ENCODE peak calls at places on chromosomes 11 and 22, in four cellular contexts. One of them, this sample, is unnamed.

GRCh38 chr11:76680517-76681425 is 10.2 kb upstream of the LRRC32 start:
- DNase-seq in HepG2: peak; percentile 60
- DNase-seq in K562: peak; percentile 84
- DNase-seq in A549: peak; percentile 73
- DNase-seq in this sample: no peak

GRCh38 chr11:5364214-5364613 is 12.9 kb downstream of the OR51B6 start:
- DNase-seq in A549: no peak
- DNase-seq in HepG2: no peak
- DNase-seq in K562: no peak
- DNase-seq in this sample: no peak

GRCh38 chr11:74147199-74147929 is 23.4 kb downstream of the C2CD3 start:
- DNase-seq in HepG2: no peak
- DNase-seq in A549: no peak
- DNase-seq in K562: no peak
- DNase-seq in this sample: no peak

GRCh38 chr11:105177658-105178057 is 38.1 kb upstream of the CARD18 start:
- DNase-seq in HepG2: no peak
- DNase-seq in A549: peak; percentile 4
- DNase-seq in K562: no peak
- DNase-seq in this sample: no peak

GRCh38 chr11:65917077-65917433 is 1.8 kb downstream of the C11orf68 start:
- DNase-seq in A549: no peak
- DNase-seq in HepG2: no peak
- DNase-seq in K562: no peak
- DNase-seq in this sample: no peak

GRCh38 chr11:59429924-59430516 is 3.8 kb upstream of the OR5A2 start:
- DNase-seq in K562: peak; percentile 56
- DNase-seq in A549: peak; percentile 50
- DNase-seq in HepG2: peak; percentile 53
- DNase-seq in this sample: peak; percentile 61

GRCh38 chr22:48974443-48975251 is 853.0 kb downstream of the BRD1 start:
- DNase-seq in A549: no peak
- DNase-seq in HepG2: no peak
- DNase-seq in K562: no peak
- DNase-seq in this sample: no peak

GRCh38 chr11:107898270-107898669 is 30.0 kb upstream of the RAB39A start:
- DNase-seq in K562: peak; percentile 32
- DNase-seq in A549: peak; percentile 53
- DNase-seq in HepG2: peak; percentile 20
- DNase-seq in this sample: peak; percentile 24

GRCh38 chr11:96199563-96200025 is 143.4 kb downstream of the MAML2 start:
- DNase-seq in K562: no peak
- DNase-seq in A549: no peak
- DNase-seq in HepG2: no peak
- DNase-seq in this sample: no peak

GRCh38 chr11:100639140-100639539 is 47.9 kb upstream of the ARHGAP42 start:
- DNase-seq in A549: peak; percentile 11
- DNase-seq in HepG2: no peak
- DNase-seq in K562: no peak
- DNase-seq in this sample: no peak

GRCh38 chr11:23573430-23573829 is 713.2 kb upstream of the CCDC179 start:
- DNase-seq in A549: no peak
- DNase-seq in K562: no peak
- DNase-seq in HepG2: no peak
- DNase-seq in this sample: no peak

GRCh38 chr22:46538816-46539163 is 1.4 kb upstream of the CELSR1 start:
- DNase-seq in A549: peak; percentile 26
- DNase-seq in K562: no peak
- DNase-seq in HepG2: no peak
- DNase-seq in this sample: no peak

GRCh38 chr11:123306531-123306930 is 111.5 kb upstream of the CLMP start:
- DNase-seq in HepG2: no peak
- DNase-seq in K562: no peak
- DNase-seq in A549: no peak
- DNase-seq in this sample: no peak

GRCh38 chr11:123110397-123110796 is 48.5 kb upstream of the HSPA8 start:
- DNase-seq in A549: no peak
- DNase-seq in HepG2: no peak
- DNase-seq in K562: no peak
- DNase-seq in this sample: no peak

GRCh38 chr11:115581871-115582639 is 77.8 kb upstream of the CADM1 start:
- DNase-seq in A549: peak; percentile 9
- DNase-seq in HepG2: no peak
- DNase-seq in K562: no peak
- DNase-seq in this sample: no peak

GRCh38 chr11:73192272-73192671 is 25.8 kb upstream of the P2RY2 start:
- DNase-seq in K562: no peak
- DNase-seq in A549: no peak
- DNase-seq in HepG2: no peak
- DNase-seq in this sample: no peak

GRCh38 chr11:3223932-3224729 is 5.5 kb upstream of the MRGPRG start:
- DNase-seq in A549: no peak
- DNase-seq in K562: no peak
- DNase-seq in HepG2: no peak
- DNase-seq in this sample: no peak

GRCh38 chr11:83881428-83881827 is 595.3 kb upstream of the CCDC90B start:
- DNase-seq in HepG2: no peak
- DNase-seq in K562: no peak
- DNase-seq in A549: peak; percentile 11
- DNase-seq in this sample: no peak

GRCh38 chr11:70942593-70942992 is 309.8 kb downstream of the SHANK2 start:
- DNase-seq in HepG2: peak; percentile 10
- DNase-seq in A549: peak; percentile 72
- DNase-seq in K562: peak; percentile 25
- DNase-seq in this sample: no peak

GRCh38 chr11:61912530-61912898 is 4.9 kb downstream of the RAB3IL1 start:
- DNase-seq in A549: no peak
- DNase-seq in K562: no peak
- DNase-seq in HepG2: no peak
- DNase-seq in this sample: no peak

GRCh38 chr11:113805640-113806039 is 26.0 kb downstream of the CLDN25 start:
- DNase-seq in K562: no peak
- DNase-seq in A549: no peak
- DNase-seq in HepG2: no peak
- DNase-seq in this sample: no peak

GRCh38 chr11:13327421-13327820 is 49.8 kb downstream of the BMAL1 start:
- DNase-seq in K562: no peak
- DNase-seq in A549: no peak
- DNase-seq in HepG2: no peak
- DNase-seq in this sample: no peak

GRCh38 chr11:62710001-62710345 is 2.5 kb downstream of the GNG3 start:
- DNase-seq in HepG2: no peak
- DNase-seq in A549: no peak
- DNase-seq in K562: no peak
- DNase-seq in this sample: no peak

GRCh38 chr11:63510360-63511130 is 4.7 kb downstream of the LGALS12 start:
- DNase-seq in K562: peak; percentile 7
- DNase-seq in HepG2: no peak
- DNase-seq in A549: no peak
- DNase-seq in this sample: no peak

GRCh38 chr22:37909756-37910155 is 3.7 kb downstream of the MICALL1 start:
- DNase-seq in A549: no peak
- DNase-seq in K562: no peak
- DNase-seq in HepG2: no peak
- DNase-seq in this sample: no peak

GRCh38 chr22:37907036-37907954 is 1.2 kb downstream of the MICALL1 start:
- DNase-seq in K562: no peak
- DNase-seq in HepG2: no peak
- DNase-seq in A549: no peak
- DNase-seq in this sample: no peak

GRCh38 chr22:37906364-37907008 is 389 bp downstream of the MICALL1 start:
- DNase-seq in HepG2: no peak
- DNase-seq in K562: peak; percentile 42
- DNase-seq in A549: no peak
- DNase-seq in this sample: no peak

GRCh38 chr22:37904572-37905533 is 1.2 kb upstream of the MICALL1 start:
- DNase-seq in A549: peak; percentile 81
- DNase-seq in HepG2: peak; percentile 58
- DNase-seq in K562: peak; percentile 69
- DNase-seq in this sample: no peak

GRCh38 chr22:37905534-37906363 is at the start of gene MICALL1:
- DNase-seq in A549: peak; percentile 64
- DNase-seq in K562: peak; percentile 85
- DNase-seq in HepG2: no peak
- DNase-seq in this sample: no peak
- TF ChIP-seq POLR2AphosphoS2 in A549: no peak
- TF ChIP-seq POLR2AphosphoS2 in K562: no peak
- TF ChIP-seq POLR2AphosphoS2 in HepG2: no peak
- TF ChIP-seq POLR2AphosphoS2 in this sample: no peak

GRCh38 chr22:39494471-39495120 is 7.5 kb upstream of the MIEF1 start:
- DNase-seq in K562: no peak
- DNase-seq in A549: no peak
- DNase-seq in HepG2: no peak
- DNase-seq in this sample: no peak

GRCh38 chr22:39492186-39492585 is 9.9 kb upstream of the MIEF1 start:
- DNase-seq in K562: no peak
- DNase-seq in HepG2: no peak
- DNase-seq in A549: no peak
- DNase-seq in this sample: no peak

GRCh38 chr22:39491696-39492095 is 10.4 kb upstream of the MIEF1 start:
- DNase-seq in A549: no peak
- DNase-seq in HepG2: no peak
- DNase-seq in K562: no peak
- DNase-seq in this sample: no peak

GRCh38 chr22:39496131-39496838 is 5.8 kb upstream of the MIEF1 start:
- DNase-seq in K562: peak; percentile 51
- DNase-seq in HepG2: peak; percentile 74
- DNase-seq in A549: peak; percentile 69
- DNase-seq in this sample: no peak

GRCh38 chr22:39493759-39494158 is 8.3 kb upstream of the MIEF1 start:
- DNase-seq in K562: no peak
- DNase-seq in HepG2: no peak
- DNase-seq in A549: no peak
- DNase-seq in this sample: no peak
- TF ChIP-seq POLR2AphosphoS2 in K562: no peak
- TF ChIP-seq POLR2AphosphoS2 in HepG2: no peak
- TF ChIP-seq POLR2AphosphoS2 in A549: no peak
- TF ChIP-seq POLR2AphosphoS2 in this sample: no peak

DNA sequence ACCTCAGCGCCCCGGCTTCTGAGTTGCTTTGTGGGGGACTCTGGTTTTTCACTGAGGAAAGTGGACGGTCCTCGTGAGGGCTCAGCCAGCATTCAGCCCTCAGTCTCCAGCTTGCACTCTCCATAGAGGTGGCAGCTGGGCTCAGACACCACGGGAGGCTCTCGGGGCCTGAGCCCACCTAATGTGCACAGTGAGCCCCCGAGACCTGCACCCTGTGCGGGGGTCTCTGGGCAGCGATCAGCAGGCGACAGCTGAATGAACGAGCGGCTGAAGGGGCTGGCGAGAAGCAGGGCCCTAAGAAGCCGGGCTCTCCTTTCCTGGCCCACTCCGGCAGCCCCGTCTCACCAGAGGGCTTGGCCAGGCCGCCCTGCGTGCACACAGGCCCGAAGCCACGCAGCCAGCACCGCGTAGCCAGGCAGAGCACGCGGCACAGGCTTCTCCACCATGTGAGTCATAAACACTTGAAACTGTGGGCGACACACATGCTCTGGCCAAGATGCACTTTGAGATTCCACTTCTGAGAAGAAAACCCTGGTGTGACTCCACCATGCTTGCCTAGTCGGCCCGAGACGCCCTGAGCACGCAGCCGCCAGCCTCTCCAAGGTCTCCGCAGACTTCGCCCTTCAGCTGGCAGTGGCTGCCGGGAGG is 28.0 kb downstream of the TOLLIP start:
- DNase-seq in A549: no peak
- DNase-seq in HepG2: no peak
- DNase-seq in K562: no peak
- DNase-seq in this sample: no peak
- TF ChIP-seq POLR2AphosphoS2 in A549: no peak
- TF ChIP-seq POLR2AphosphoS2 in HepG2: no peak
- TF ChIP-seq POLR2AphosphoS2 in K562: no peak
- TF ChIP-seq POLR2AphosphoS2 in this sample: no peak

GRCh38 chr22:28395920-28396447 is 283.7 kb downstream of the TTC28 start:
- DNase-seq in A549: peak; percentile 16
- DNase-seq in HepG2: peak; percentile 77
- DNase-seq in K562: peak; percentile 11
- DNase-seq in this sample: no peak
- TF ChIP-seq POLR2AphosphoS2 in A549: no peak
- TF ChIP-seq POLR2AphosphoS2 in HepG2: no peak
- TF ChIP-seq POLR2AphosphoS2 in K562: no peak
- TF ChIP-seq POLR2AphosphoS2 in this sample: no peak

GRCh38 chr22:22949953-22950352 is 62.3 kb downstream of the IGLL5 start:
- DNase-seq in A549: no peak
- DNase-seq in HepG2: no peak
- DNase-seq in K562: no peak
- DNase-seq in this sample: no peak
- TF ChIP-seq POLR2AphosphoS2 in A549: no peak
- TF ChIP-seq POLR2AphosphoS2 in HepG2: no peak
- TF ChIP-seq POLR2AphosphoS2 in K562: no peak
- TF ChIP-seq POLR2AphosphoS2 in this sample: no peak

GRCh38 chr22:50034126-50035081 is 21.8 kb upstream of the IL17REL start:
- DNase-seq in HepG2: no peak
- DNase-seq in A549: no peak
- DNase-seq in K562: no peak
- DNase-seq in this sample: no peak
- TF ChIP-seq POLR2AphosphoS2 in HepG2: no peak
- TF ChIP-seq POLR2AphosphoS2 in A549: no peak
- TF ChIP-seq POLR2AphosphoS2 in K562: no peak
- TF ChIP-seq POLR2AphosphoS2 in this sample: no peak